ENCODE peak calls at places on chromosomes 16 and 17, in seven cellular contexts. G is HCT116, R is SK-N-SH, Y is H1, B is K562, H is GM12878, L is HepG2. P is an unnamed sample.

GRCh38 chr16:55418586-55418985 is 60.4 kb upstream of the MMP2 start:
- DNase-seq in H (no peak), L (no peak), R (no peak), B (no peak), G (no peak), Y (no peak), P (peak; percentile 64)

GRCh38 chr17:67021196-67021595 is 23.2 kb upstream of the CACNG1 start:
- DNase-seq in L (no peak), B (peak; percentile 26), H (no peak), G (no peak), R (no peak), Y (no peak), P (no peak)

GRCh38 chr16:84049403-84050060 is 6.9 kb upstream of the SLC38A8 start:
- DNase-seq in R (no peak), Y (no peak), L (no peak), H (no peak), G (no peak), B (no peak), P (no peak)

GRCh38 chr17:40451420-40451819 is 8.2 kb downstream of the IGFBP4 start:
- DNase-seq in H (no peak), Y (no peak), R (peak; percentile 89), G (no peak), B (no peak), L (no peak), P (no peak)

GRCh38 chr16:976389-976931 is 5.1 kb upstream of the SOX8 start:
- DNase-seq in B (no peak), G (no peak), H (no peak), Y (no peak), L (no peak), R (no peak), P (no peak)

GRCh38 chr16:11061629-11062270 is 117.4 kb downstream of the CLEC16A start:
- DNase-seq in R (no peak), G (no peak), H (no peak), B (no peak), L (no peak), Y (no peak), P (no peak)

GRCh38 chr17:47736501-47737211 is 3.6 kb downstream of the TBX21 start:
- DNase-seq in L (no peak), H (no peak), R (no peak), G (no peak), B (no peak), Y (no peak), P (no peak)

GRCh38 chr16:70701998-70702397 is 16.1 kb upstream of the MTSS2 start:
- DNase-seq in G (no peak), R (no peak), B (no peak), L (no peak), H (no peak), Y (no peak), P (no peak)

GRCh38 chr17:66777689-66778225 is 57.2 kb upstream of the CACNG5 start:
- DNase-seq in G (no peak), Y (peak; percentile 78), R (no peak), B (no peak), H (no peak), L (no peak), P (no peak)

GRCh38 chr16:57087003-57087402 is 5.4 kb upstream of the CPNE2 start:
- DNase-seq in G (no peak), R (no peak), Y (no peak), B (no peak), H (no peak), L (no peak), P (no peak)

GRCh38 chr16:88449267-88449561 is 3.9 kb upstream of the ZFPM1 start:
- DNase-seq in B (no peak), G (no peak), Y (no peak), L (no peak), H (no peak), R (peak; percentile 62), P (no peak)

GRCh38 chr16:90022209-90023077 is 3.2 kb upstream of the DBNDD1 start:
- DNase-seq in G (peak; percentile 87), L (peak; percentile 92), Y (no peak), B (peak; percentile 94), H (peak; percentile 62), R (peak; percentile 96), P (peak; percentile 96)

GRCh38 chr16:52729731-52730130 is 182.8 kb upstream of the TOX3 start:
- DNase-seq in R (no peak), L (no peak), H (no peak), B (no peak), G (no peak), Y (no peak), P (no peak)

GRCh38 chr16:57316390-57317017 is 32.0 kb upstream of the PLLP start:
- DNase-seq in H (no peak), Y (no peak), L (no peak), G (peak; percentile 75), B (no peak), R (no peak), P (no peak)

GRCh38 chr16:18958621-18959578 is 24.8 kb upstream of the TMC7 start:
- DNase-seq in B (no peak), R (no peak), L (peak; percentile 35), G (no peak), H (no peak), Y (no peak), P (no peak)

GRCh38 chr17:76872221-76872873 is 4.1 kb downstream of the MGAT5B start:
- DNase-seq in Y (no peak), H (no peak), R (peak; percentile 63), G (peak; percentile 81), B (peak; percentile 29), L (no peak), P (peak; percentile 89)

GRCh38 chr16:2854700-2855309 is 3.2 kb downstream of the PRSS22 start:
- DNase-seq in G (no peak), L (no peak), Y (no peak), B (peak; percentile 30), R (peak; percentile 46), H (no peak), P (no peak)

GRCh38 chr16:85615014-85615851 is 2.1 kb downstream of the GSE1 start:
- DNase-seq in G (peak; percentile 93), R (no peak), B (no peak), L (peak; percentile 79), H (no peak), Y (no peak), P (peak; percentile 92)

GRCh38 chr17:71902931-71903506 is 217.8 kb upstream of the SOX9 start:
- DNase-seq in G (no peak), L (no peak), Y (no peak), H (no peak), B (no peak), R (no peak), P (no peak)

GRCh38 chr16:81094771-81095251 is 1.4 kb downstream of the GCSH start:
- DNase-seq in L (no peak), B (no peak), R (no peak), G (no peak), Y (no peak), H (no peak), P (no peak)

DNA sequence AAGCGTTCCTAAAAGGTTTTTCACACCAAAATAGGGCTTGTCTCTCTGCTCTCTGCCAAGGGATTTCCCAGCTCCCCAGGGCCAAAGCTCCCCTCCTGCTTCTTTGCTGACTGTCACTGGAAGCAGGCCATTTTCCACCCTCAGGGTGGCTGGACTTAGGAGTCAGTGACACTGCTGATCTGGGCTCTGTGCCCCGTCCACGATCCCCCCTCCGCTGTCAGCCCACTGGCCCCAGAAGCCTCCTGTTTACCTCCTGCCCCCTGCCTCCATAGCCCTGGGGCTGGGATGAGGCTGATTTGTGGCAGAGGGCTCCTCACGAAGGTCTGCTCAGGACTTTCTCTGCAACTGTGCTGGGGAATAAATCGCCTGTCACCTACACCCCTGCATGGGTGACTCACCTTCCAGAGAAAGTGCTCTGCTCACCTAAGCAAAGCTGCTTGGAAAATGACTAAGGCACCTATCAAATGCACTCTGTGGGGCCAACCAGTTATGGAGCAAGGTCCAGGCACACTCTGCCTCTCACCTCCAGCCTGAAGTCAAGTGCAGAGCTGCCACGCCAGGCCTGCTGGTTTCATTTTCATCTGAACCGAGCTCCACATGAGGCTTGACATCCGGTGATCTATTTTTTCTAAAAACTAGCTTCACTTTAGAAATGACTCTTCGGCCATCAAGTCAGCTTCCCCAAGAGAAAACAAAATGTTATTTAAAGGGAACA is 4.9 kb downstream of the MAP3K14 start:
- DNase-seq in G (peak; percentile 82), R (peak; percentile 45), B (no peak), H (no peak), L (peak; percentile 96), Y (no peak), P (peak; percentile 40)
- TF ChIP-seq JUND in G (peak; percentile 86), R (peak; percentile 36), B (no peak), H (peak; percentile 85), L (peak; percentile 87), Y (no peak), P (no peak)

DNA sequence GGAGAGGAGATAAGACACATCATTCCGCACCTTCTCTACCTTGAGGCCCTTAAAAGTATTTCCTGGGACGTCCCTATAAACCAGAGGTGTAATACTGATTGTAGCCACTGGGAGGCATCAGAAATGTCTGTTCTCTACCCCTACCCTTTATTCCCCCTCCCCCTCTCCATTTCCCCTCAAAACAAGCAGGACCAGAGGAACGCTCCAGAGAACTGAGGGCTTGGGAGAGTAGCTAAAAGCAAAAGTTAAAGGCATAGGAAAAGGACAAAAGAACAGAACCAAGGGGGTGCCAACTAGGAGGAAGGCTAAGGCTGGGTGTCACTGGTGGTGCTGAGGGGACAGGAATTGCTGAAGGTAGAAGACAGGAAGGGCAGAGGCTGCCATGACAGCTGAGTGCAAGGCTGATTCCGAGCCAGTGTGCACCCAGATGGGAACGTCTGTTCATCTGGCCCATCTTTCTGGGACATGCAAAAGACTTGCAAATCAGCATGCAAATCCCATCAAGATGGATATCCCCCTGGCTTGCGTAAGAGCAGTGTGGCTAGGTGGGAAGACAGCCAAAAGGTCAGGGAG is 6.7 kb downstream of the CAMTA2 start:
- DNase-seq in G (no peak), H (no peak), Y (no peak), L (peak; percentile 54), R (peak; percentile 84), B (peak; percentile 60), P (peak; percentile 58)
- TF ChIP-seq JUND in G (no peak), H (no peak), Y (no peak), L (no peak), R (no peak), B (no peak), P (no peak)

GRCh38 chr16:28292731-28293588 is 635 bp downstream of the SBK1 start:
- DNase-seq in L (no peak), Y (no peak), B (no peak), H (no peak), R (peak; percentile 74), G (no peak), P (peak; percentile 48)
- TF ChIP-seq JUND in L (no peak), Y (no peak), B (no peak), H (no peak), R (no peak), G (no peak), P (no peak)

GRCh38 chr16:67549240-67549639 is 13.1 kb upstream of the CTCF start:
- DNase-seq in Y (no peak), R (no peak), B (no peak), G (no peak), H (no peak), L (no peak), P (no peak)

GRCh38 chr16:67547423-67548264 is 14.7 kb upstream of the CTCF start:
- DNase-seq in G (no peak), H (no peak), B (no peak), Y (no peak), R (no peak), L (no peak), P (no peak)

GRCh38 chr16:67549936-67550335 is 12.4 kb upstream of the CTCF start:
- DNase-seq in R (no peak), Y (no peak), H (no peak), G (no peak), B (no peak), L (no peak), P (no peak)

GRCh38 chr16:67546761-67547422 is 15.4 kb upstream of the CTCF start:
- DNase-seq in H (no peak), B (peak; percentile 77), R (peak; percentile 91), L (peak; percentile 65), G (peak; percentile 34), Y (peak; percentile 70), P (peak; percentile 81)

GRCh38 chr16:67548265-67549126 is 13.8 kb upstream of the CTCF start:
- DNase-seq in G (no peak), L (no peak), H (no peak), Y (no peak), R (no peak), B (no peak), P (no peak)
- TF ChIP-seq JUND in G (no peak), L (no peak), H (no peak), Y (no peak), R (no peak), B (no peak), P (no peak)

P was measured in T47D.